ENCODE peak calls at places on chromosomes 16 and 17, in nine cellular contexts. Q is H9, I is thoracic aorta, G is caudate nucleus, C is breast epithelium, V is PC-9, H is GM23248, O is GM12878, N is cardiac muscle cell. D is an unnamed sample.

GRCh38 chr16:4936181-4936990 is 562 bp downstream of the PPL start:
- DNase-seq in Q (peak), I (no peak), G (no peak), C (no peak), V (peak), H (peak), O (no peak), N (peak), D (no peak)

GRCh38 chr16:57867000-57867561 is 64.8 kb upstream of the KIFC3 start:
- DNase-seq in Q (no peak), I (no peak), G (no peak), C (no peak), V (no peak), H (no peak), O (no peak), N (peak), D (no peak)

GRCh38 chr17:62888148-62888547 is 77.9 kb upstream of the TANC2 start:
- DNase-seq in Q (no peak), I (no peak), G (no peak), C (no peak), V (no peak), H (no peak), O (no peak), N (no peak), D (no peak)

GRCh38 chr16:67663151-67663876 is 2.6 kb downstream of the PARD6A start:
- DNase-seq in Q (peak), I (no peak), G (no peak), C (no peak), V (no peak), H (peak), O (no peak), N (no peak), D (no peak)

GRCh38 chr17:43755389-43755875 is 3.2 kb downstream of the SOST start:
- DNase-seq in Q (peak), I (no peak), G (no peak), C (no peak), V (no peak), H (no peak), O (no peak), N (peak), D (no peak)

GRCh38 chr17:58156839-58157803 is 8.9 kb downstream of the OR4D1 start:
- DNase-seq in Q (peak), I (no peak), G (peak), C (no peak), V (no peak), H (peak), O (no peak), N (peak), D (no peak)

GRCh38 chr17:4497101-4497824 is 1.4 kb upstream of the SPNS2 start:
- DNase-seq in Q (no peak), I (peak), G (no peak), C (no peak), V (peak), H (peak), O (peak), N (no peak), D (no peak)

GRCh38 chr17:72090108-72090507 is 30.7 kb upstream of the SOX9 start:
- DNase-seq in Q (no peak), I (no peak), G (no peak), C (no peak), V (no peak), H (peak), O (no peak), N (no peak), D (no peak)

GRCh38 chr16:55179858-55180585 is 144.0 kb upstream of the IRX6 start:
- DNase-seq in Q (no peak), I (no peak), G (peak), C (no peak), V (no peak), H (no peak), O (no peak), N (peak), D (no peak)

GRCh38 chr16:48160575-48160974 is 4.8 kb upstream of the ABCC12 start:
- DNase-seq in Q (no peak), I (no peak), G (no peak), C (no peak), V (no peak), H (no peak), O (no peak), N (no peak), D (no peak)

GRCh38 chr17:20206068-20206467 is 196.9 kb downstream of the SPECC1 start:
- DNase-seq in Q (no peak), I (peak), G (no peak), C (no peak), V (peak), H (peak), O (no peak), N (no peak), D (no peak)

GRCh38 chr16:24123275-24123674 is 132.9 kb upstream of the CACNG3 start:
- DNase-seq in Q (no peak), I (no peak), G (no peak), C (no peak), V (no peak), H (no peak), O (no peak), N (no peak), D (no peak)

GRCh38 chr16:27230562-27230991 is 27.3 kb downstream of the KDM8 start:
- DNase-seq in Q (no peak), I (no peak), G (no peak), C (no peak), V (no peak), H (no peak), O (no peak), N (peak), D (no peak)

GRCh38 chr17:72135546-72136325 is 14.9 kb downstream of the SOX9 start:
- DNase-seq in Q (no peak), I (no peak), G (no peak), C (no peak), V (no peak), H (peak), O (no peak), N (no peak), D (no peak)

GRCh38 chr16:783404-784161 is 4.6 kb downstream of the RPUSD1 start:
- DNase-seq in Q (no peak), I (no peak), G (no peak), C (no peak), V (no peak), H (no peak), O (no peak), N (no peak), D (no peak)

GRCh38 chr17:21539146-21539545 is 153.2 kb upstream of the KCNJ18 start:
- DNase-seq in Q (no peak), I (no peak), G (no peak), C (no peak), V (no peak), H (peak), O (no peak), N (no peak), D (no peak)

GRCh38 chr17:73203135-73203787 is 10.4 kb downstream of the COG1 start:
- DNase-seq in Q (no peak), I (no peak), G (no peak), C (no peak), V (no peak), H (no peak), O (no peak), N (peak), D (no peak)

GRCh38 chr16:28107232-28107631 is 43.7 kb upstream of the GSG1L start:
- DNase-seq in Q (no peak), I (no peak), G (no peak), C (no peak), V (no peak), H (no peak), O (no peak), N (no peak), D (no peak)

GRCh38 chr16:84720180-84720579 is 20.4 kb downstream of the USP10 start:
- DNase-seq in Q (no peak), I (no peak), G (no peak), C (no peak), V (no peak), H (peak), O (no peak), N (no peak), D (no peak)

GRCh38 chr17:16129441-16129840 is 85.9 kb downstream of the NCOR1 start:
- DNase-seq in Q (no peak), I (no peak), G (no peak), C (no peak), V (no peak), H (no peak), O (no peak), N (no peak), D (no peak)

GRCh38 chr16:70740919-70741778 is 55.3 kb upstream of the MTSS2 start:
- DNase-seq in Q (no peak), I (no peak), G (no peak), C (no peak), V (no peak), H (peak), O (no peak), N (no peak), D (no peak)

GRCh38 chr16:87323727-87324410 is 6.7 kb upstream of the C16orf95 start:
- DNase-seq in Q (no peak), I (no peak), G (no peak), C (no peak), V (no peak), H (no peak), O (no peak), N (no peak), D (no peak)

GRCh38 chr16:89489731-89490385 is 503 bp downstream of the ANKRD11 start:
- DNase-seq in Q (no peak), I (no peak), G (no peak), C (no peak), V (no peak), H (no peak), O (no peak), N (no peak), D (no peak)

GRCh38 chr16:89489040-89489721 is 1.2 kb downstream of the ANKRD11 start:
- DNase-seq in Q (peak), I (peak), G (peak), C (peak), V (peak), H (peak), O (peak), N (peak), D (peak)

GRCh38 chr16:89491974-89492687 is 1.8 kb upstream of the ANKRD11 start:
- DNase-seq in Q (no peak), I (no peak), G (no peak), C (no peak), V (no peak), H (no peak), O (no peak), N (no peak), D (no peak)

GRCh38 chr16:89490386-89491237 is at the start of gene ANKRD11:
- DNase-seq in Q (peak), I (peak), G (peak), C (peak), V (peak), H (peak), O (peak), N (peak), D (peak)

DNA sequence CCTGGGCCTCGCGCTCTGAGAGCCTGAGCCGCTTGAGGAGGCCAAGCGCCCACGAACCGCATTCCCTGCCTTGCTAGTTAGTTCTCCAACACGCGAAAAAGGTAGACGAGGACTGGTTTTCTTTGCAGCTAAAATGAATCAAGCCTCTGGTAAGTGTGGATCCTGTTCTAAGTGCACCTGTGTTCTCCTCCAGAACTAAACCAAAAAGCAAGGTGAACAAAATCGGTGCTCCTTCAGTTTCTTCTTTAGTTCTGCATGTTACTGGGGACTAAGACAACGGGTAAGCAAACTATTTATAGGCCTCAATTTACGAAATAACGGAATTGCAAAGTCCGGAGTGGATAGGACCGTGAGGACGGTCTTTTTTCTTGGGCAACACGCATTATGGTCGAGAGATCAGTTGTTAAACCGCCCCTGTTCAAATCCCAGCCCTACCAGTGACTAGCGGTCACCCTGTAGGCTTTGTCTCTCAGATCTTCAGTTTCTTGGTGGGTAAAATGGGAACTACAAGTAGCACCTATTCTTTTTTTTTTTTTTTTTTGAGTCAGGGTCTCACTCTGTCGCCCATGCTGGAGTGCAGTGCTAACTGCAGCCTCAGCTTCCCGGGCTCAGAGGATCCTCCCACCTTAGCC is 993 bp upstream of the ANKRD11 start:
- DNase-seq in Q (no peak), I (no peak), G (no peak), C (no peak), V (no peak), H (peak), O (no peak), N (no peak), D (no peak)
- H3K27ac ChIP-seq in Q (no peak), I (peak), G (peak), C (peak), V (peak), H (peak), O (peak), N (peak), D (peak)

DNA sequence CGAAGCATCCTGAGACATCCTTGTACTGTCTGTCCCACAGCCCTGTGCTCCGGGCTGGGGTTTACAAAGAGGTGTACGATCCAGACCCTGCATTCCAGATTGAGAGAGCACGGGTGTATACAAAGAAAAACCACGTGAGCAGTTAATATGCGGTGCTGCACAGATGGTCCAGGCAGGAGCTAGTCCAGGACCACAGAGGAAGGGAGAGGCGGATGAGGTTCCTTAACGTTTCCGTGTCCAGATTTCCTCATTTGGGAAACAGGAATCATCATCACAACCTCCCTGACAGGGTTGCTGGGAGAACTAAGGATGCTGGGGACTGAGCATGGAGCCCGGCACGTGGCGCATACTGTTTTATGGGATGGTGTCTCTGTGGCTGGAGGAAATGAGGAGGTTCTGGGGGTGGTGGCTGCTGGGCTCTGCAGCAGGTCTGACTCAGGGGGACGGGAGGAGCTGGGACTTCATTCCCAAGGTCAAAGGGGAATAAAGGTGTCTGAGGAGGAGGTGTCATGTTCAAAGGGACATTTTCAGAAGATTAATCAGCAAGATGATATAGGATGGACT is 26.2 kb downstream of the WIPI1 start:
- DNase-seq in Q (no peak), I (no peak), G (no peak), C (no peak), V (no peak), H (no peak), O (no peak), N (no peak), D (no peak)
- H3K27ac ChIP-seq in Q (no peak), I (no peak), G (no peak), C (no peak), V (no peak), H (no peak), O (no peak), N (no peak), D (no peak)

GRCh38 chr17:82050152-82050760 is 1.4 kb downstream of the RFNG start:
- DNase-seq in Q (no peak), I (no peak), G (no peak), C (no peak), V (no peak), H (no peak), O (no peak), N (no peak), D (no peak)
- H3K27ac ChIP-seq in Q (no peak), I (no peak), G (no peak), C (peak), V (no peak), H (no peak), O (no peak), N (no peak), D (peak)

GRCh38 chr17:27533068-27533397 is 76.8 kb downstream of the KSR1 start:
- DNase-seq in Q (no peak), I (no peak), G (no peak), C (no peak), V (no peak), H (no peak), O (no peak), N (no peak), D (no peak)
- H3K27ac ChIP-seq in Q (no peak), I (no peak), G (peak), C (no peak), V (no peak), H (no peak), O (no peak), N (no peak), D (no peak)

GRCh38 chr17:76492250-76492988 is 8.8 kb downstream of the RHBDF2 start:
- DNase-seq in Q (no peak), I (no peak), G (no peak), C (no peak), V (no peak), H (no peak), O (peak), N (no peak), D (no peak)
- H3K27ac ChIP-seq in Q (no peak), I (no peak), G (peak), C (peak), V (no peak), H (peak), O (peak), N (no peak), D (peak)

GRCh38 chr16:50462793-50463507 is 85.2 kb upstream of the NKD1 start:
- DNase-seq in Q (no peak), I (no peak), G (no peak), C (peak), V (no peak), H (no peak), O (no peak), N (no peak), D (no peak)
- H3K27ac ChIP-seq in Q (no peak), I (no peak), G (no peak), C (no peak), V (no peak), H (no peak), O (no peak), N (no peak), D (no peak)

GRCh38 chr17:75588546-75589016 is 981 bp downstream of the MYO15B start:
- DNase-seq in Q (no peak), I (no peak), G (no peak), C (peak), V (no peak), H (no peak), O (no peak), N (no peak), D (no peak)
- H3K27ac ChIP-seq in Q (no peak), I (peak), G (peak), C (peak), V (no peak), H (no peak), O (peak), N (no peak), D (peak)

GRCh38 chr17:75793453-75793852 is 8.8 kb downstream of the UNK start:
- DNase-seq in Q (no peak), I (no peak), G (no peak), C (no peak), V (no peak), H (no peak), O (no peak), N (no peak), D (no peak)
- H3K27ac ChIP-seq in Q (no peak), I (no peak), G (no peak), C (no peak), V (no peak), H (no peak), O (no peak), N (no peak), D (no peak)

GRCh38 chr17:34990921-34991365 is 10.6 kb downstream of the LIG3 start:
- DNase-seq in Q (no peak), I (no peak), G (no peak), C (no peak), V (no peak), H (no peak), O (no peak), N (no peak), D (no peak)

GRCh38 chr17:34988644-34989043 is 8.3 kb downstream of the LIG3 start:
- DNase-seq in Q (no peak), I (no peak), G (no peak), C (no peak), V (no peak), H (no peak), O (no peak), N (no peak), D (no peak)

GRCh38 chr17:34993031-34993430 is 12.7 kb downstream of the LIG3 start:
- DNase-seq in Q (no peak), I (no peak), G (no peak), C (no peak), V (no peak), H (no peak), O (no peak), N (no peak), D (no peak)

GRCh38 chr17:34989473-34989872 is 9.2 kb downstream of the LIG3 start:
- DNase-seq in Q (no peak), I (no peak), G (no peak), C (no peak), V (no peak), H (no peak), O (no peak), N (no peak), D (no peak)

GRCh38 chr17:34991606-34992005 is 11.3 kb downstream of the LIG3 start:
- DNase-seq in Q (no peak), I (no peak), G (no peak), C (no peak), V (no peak), H (no peak), O (no peak), N (no peak), D (no peak)
- H3K27ac ChIP-seq in Q (no peak), I (no peak), G (no peak), C (no peak), V (no peak), H (no peak), O (peak), N (no peak), D (no peak)

DNA sequence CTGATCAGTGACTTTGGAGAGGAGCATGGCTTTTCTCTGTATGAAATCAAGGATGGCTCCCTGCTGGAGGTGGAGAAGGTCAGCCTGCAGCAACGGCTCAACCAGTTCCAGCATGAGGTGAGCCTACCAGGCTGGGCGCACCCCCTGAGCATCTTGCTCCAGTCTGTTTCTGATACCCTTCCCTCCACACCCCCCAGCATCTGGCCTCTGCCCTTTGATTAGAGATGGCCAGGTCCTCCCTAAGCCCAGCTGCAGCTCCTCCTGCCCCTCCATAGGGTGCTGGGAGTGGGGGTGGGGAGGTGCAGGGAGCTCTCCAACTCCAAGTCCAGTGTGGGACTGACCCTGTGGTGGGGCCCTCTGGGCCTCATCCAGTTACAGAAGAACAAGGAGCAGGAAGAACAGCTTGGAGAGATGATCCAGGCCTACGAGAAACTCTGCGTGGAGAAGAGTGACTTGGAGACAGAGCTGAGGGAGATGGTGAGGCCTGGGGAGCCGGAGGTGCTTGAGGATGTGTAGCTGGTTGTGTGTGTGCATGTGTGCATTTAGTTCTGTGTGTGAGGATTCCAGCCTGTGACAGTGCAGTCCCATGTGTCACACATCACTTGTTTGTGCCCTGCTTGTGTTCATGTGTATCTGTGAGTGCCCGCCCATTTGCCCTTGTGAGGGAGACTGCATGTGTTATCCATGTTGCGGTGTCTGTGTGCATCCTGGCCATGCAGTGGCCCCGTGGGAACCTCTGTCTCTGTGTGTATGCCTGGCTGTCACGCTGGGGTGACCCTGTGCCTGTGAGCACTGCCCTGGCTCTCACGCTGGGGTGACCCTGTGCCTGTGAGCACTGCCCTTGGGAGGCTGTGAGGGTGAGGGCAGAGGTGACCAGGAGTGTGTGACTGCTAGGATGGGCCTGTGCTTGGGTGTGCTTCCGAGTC is 3.0 kb downstream of the TBKBP1 start:
- DNase-seq in Q (peak), I (no peak), G (no peak), C (no peak), V (no peak), H (no peak), O (no peak), N (no peak), D (no peak)
- H3K27ac ChIP-seq in Q (no peak), I (no peak), G (no peak), C (no peak), V (no peak), H (no peak), O (no peak), N (no peak), D (no peak)